ENCODE peak calls at places on chromosomes 2 and 18, in eight cellular contexts. T is upper lobe of right lung; G is cardiac muscle cell; O is CD4-positive, CD25-positive, alpha-beta regulatory T cell; E is H9; L is small intestine; W is left lung; V is gastrocnemius medialis. H is an unnamed sample.

GRCh38 chr2:32946314-32947075 is at the start of gene LTBP1:
- DNase-seq in T (peak; percentile 78), E (peak; percentile 77), W (peak; percentile 90), O (peak; percentile 30), V (peak; percentile 61), L (peak; percentile 70), G (peak; percentile 90), H (peak; percentile 81)

GRCh38 chr2:198383392-198383791 is 579.0 kb downstream of the PLCL1 start:
- DNase-seq in W (no peak), V (no peak), G (no peak), T (no peak), E (no peak), L (no peak), O (no peak), H (no peak)

GRCh38 chr2:17543848-17544645 is 3.6 kb downstream of the VSNL1 start:
- DNase-seq in T (no peak), W (no peak), G (no peak), L (no peak), V (no peak), O (no peak), E (peak; percentile 42), H (no peak)

GRCh38 chr2:231933916-231934401 is 7.8 kb upstream of the NPPC start:
- DNase-seq in O (no peak), G (no peak), W (peak; percentile 77), E (no peak), V (no peak), L (no peak), T (no peak), H (no peak)

GRCh38 chr2:198162276-198162675 is 357.9 kb downstream of the PLCL1 start:
- DNase-seq in O (no peak), L (no peak), G (no peak), E (no peak), T (no peak), W (no peak), V (no peak), H (no peak)

GRCh38 chr2:449246-450067 is 161.6 kb upstream of the ALKAL2 start:
- DNase-seq in W (no peak), V (no peak), L (no peak), T (no peak), O (no peak), G (no peak), E (peak; percentile 38), H (no peak)

GRCh38 chr2:10323535-10323934 is 20.8 kb downstream of the HPCAL1 start:
- DNase-seq in W (no peak), E (no peak), L (no peak), V (no peak), T (no peak), O (no peak), G (no peak), H (no peak)

GRCh38 chr2:172461591-172462392 is 34.4 kb downstream of the ITGA6 start:
- DNase-seq in O (peak; percentile 76), L (peak; percentile 79), V (peak; percentile 24), G (peak; percentile 73), T (peak; percentile 86), W (peak; percentile 91), E (peak; percentile 85), H (peak; percentile 86)

GRCh38 chr2:143128681-143129580 is at the start of gene ARHGAP15:
- DNase-seq in W (peak; percentile 69), V (no peak), E (no peak), O (peak; percentile 87), T (no peak), L (peak; percentile 67), G (no peak), H (no peak)

GRCh38 chr2:25479761-25480160 is 138.0 kb upstream of the DNMT3A start:
- DNase-seq in T (no peak), G (peak; percentile 23), O (no peak), E (no peak), W (no peak), L (no peak), V (no peak), H (no peak)

GRCh38 chr2:215355801-215356200 is 43.9 kb downstream of the ATIC start:
- DNase-seq in G (no peak), T (no peak), O (no peak), W (no peak), E (no peak), V (no peak), L (no peak), H (no peak)

GRCh38 chr2:165725421-165725820 is 68.6 kb downstream of the GALNT3 start:
- DNase-seq in T (no peak), O (no peak), L (no peak), W (no peak), E (no peak), V (no peak), G (no peak), H (no peak)

GRCh38 chr2:237199082-237199481 is 113.4 kb downstream of the COPS8 start:
- DNase-seq in G (no peak), L (no peak), W (no peak), O (no peak), E (no peak), T (no peak), V (no peak), H (no peak)

GRCh38 chr2:47559079-47559684 is 156.2 kb downstream of the MSH2 start:
- DNase-seq in V (no peak), E (no peak), L (no peak), G (no peak), T (no peak), O (no peak), W (no peak), H (no peak)

GRCh38 chr2:236731767-236732580 is 162.3 kb downstream of the ACKR3 start:
- DNase-seq in E (no peak), W (no peak), O (no peak), T (no peak), L (no peak), V (peak; percentile 85), G (no peak), H (peak; percentile 79)

GRCh38 chr2:219628986-219629901 is 1.8 kb downstream of the SLC4A3 start:
- DNase-seq in O (no peak), W (peak; percentile 51), G (no peak), T (no peak), V (no peak), L (no peak), E (no peak), H (no peak)

GRCh38 chr2:19899853-19900525 is 1.8 kb downstream of the TTC32 start:
- DNase-seq in W (no peak), E (no peak), T (no peak), G (no peak), O (peak; percentile 53), L (peak; percentile 32), V (no peak), H (no peak)

GRCh38 chr2:43083278-43083677 is 143.1 kb downstream of the ZFP36L2 start:
- DNase-seq in T (no peak), V (no peak), L (no peak), E (no peak), W (peak; percentile 50), G (no peak), O (no peak), H (peak; percentile 57)

GRCh38 chr2:227402959-227403358 is 15.2 kb upstream of the SCYGR1 start:
- DNase-seq in O (no peak), W (no peak), L (no peak), E (no peak), T (no peak), G (no peak), V (no peak), H (no peak)

GRCh38 chr18:22451796-22452195 is 34.1 kb upstream of the CTAGE1 start:
- DNase-seq in W (no peak), O (no peak), T (no peak), V (no peak), E (peak; percentile 76), G (peak; percentile 56), L (no peak), H (no peak)

GRCh38 chr2:64399521-64399920 is 54.4 kb upstream of the LGALSL start:
- DNase-seq in O (no peak), V (no peak), L (no peak), E (no peak), G (no peak), W (no peak), T (no peak), H (no peak)

GRCh38 chr2:55425449-55425848 is 5.8 kb upstream of the CCDC88A start:
- DNase-seq in E (no peak), T (no peak), V (no peak), O (no peak), G (no peak), L (peak; percentile 20), W (no peak), H (no peak)

GRCh38 chr2:155810411-155810810 is 522.1 kb downstream of the NR4A2 start:
- DNase-seq in G (no peak), E (no peak), W (no peak), O (no peak), T (no peak), V (no peak), L (no peak), H (no peak)

DNA sequence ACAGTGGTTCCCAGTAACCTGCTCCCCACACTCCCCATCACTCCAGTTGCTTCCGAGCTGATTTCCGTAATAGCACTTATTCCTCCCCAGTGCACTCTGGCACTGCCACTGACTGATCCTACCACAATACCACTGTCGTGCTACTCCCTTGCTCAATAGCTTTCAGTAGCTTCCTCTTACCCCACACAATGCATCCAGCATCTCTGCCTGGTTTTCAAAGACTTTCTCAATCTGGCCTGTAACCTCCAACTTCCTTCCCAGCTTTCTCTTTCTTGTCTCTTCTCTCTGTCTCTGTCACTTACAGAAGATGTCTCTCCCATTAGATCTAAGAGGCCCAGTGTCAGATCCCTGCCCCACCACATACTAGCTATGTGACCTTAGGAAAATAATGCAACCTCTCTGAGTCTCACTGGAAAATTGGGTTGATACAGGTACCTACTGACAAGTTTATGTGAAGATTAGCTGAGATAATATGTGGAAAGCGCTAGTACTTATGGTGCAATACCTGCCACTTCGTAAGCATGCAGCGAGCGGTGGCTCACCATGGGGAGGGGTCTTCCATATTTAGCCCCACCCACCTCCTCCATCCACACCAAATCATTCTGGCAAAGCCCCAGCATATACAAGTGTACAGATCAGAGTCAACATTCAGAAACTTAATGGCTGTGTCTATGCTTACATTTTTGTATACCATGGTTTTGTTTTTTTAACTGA is 36.7 kb downstream of the SFXN5 start:
- DNase-seq in E (no peak), W (no peak), O (no peak), L (no peak), G (no peak), T (no peak), V (no peak), H (no peak)
- H3K4me1 ChIP-seq in E (no peaks in the 10 kb centered on the region), W (no peaks in the 10 kb centered on the region), O (no peaks in the 10 kb centered on the region), L (peaks cover 6% of the 10 kb centered on the region), G (no peaks in the 10 kb centered on the region), T (no peaks in the 10 kb centered on the region), V (no peaks in the 10 kb centered on the region), H (no peaks in the 10 kb centered on the region)

GRCh38 chr18:9782073-9782857 is 74.2 kb downstream of the RAB31 start:
- DNase-seq in W (no peak), L (peak; percentile 33), T (no peak), V (no peak), G (no peak), O (no peak), E (no peak), H (no peak)
- H3K27ac ChIP-seq in W (no peak overlapping the region), L (peak overlapping the region; percentile 57), T (peak overlapping the region; percentile 38), V (no peak overlapping the region), G (no peak overlapping the region), O (no peak overlapping the region), E (no peak overlapping the region), H (peak overlapping the region; percentile 97)

GRCh38 chr2:112811841-112812306 is 24.7 kb downstream of the IL1B start:
- DNase-seq in T (no peak), E (no peak), G (no peak), W (no peak), O (no peak), V (no peak), L (peak; percentile 70), H (no peak)
- H3K4me1 ChIP-seq in T (peaks cover 8% of the 10 kb centered on the region), E (peaks cover 10% of the 10 kb centered on the region), G (no peaks in the 10 kb centered on the region), W (no peaks in the 10 kb centered on the region), O (peaks cover 8% of the 10 kb centered on the region), V (peaks cover 6% of the 10 kb centered on the region), L (no peaks in the 10 kb centered on the region), H (no peaks in the 10 kb centered on the region)

GRCh38 chr18:13217971-13218375 is 587 bp upstream of the LDLRAD4 start:
- DNase-seq in O (peak; percentile 14), W (peak; percentile 82), G (no peak), V (no peak), E (no peak), T (peak; percentile 74), L (peak; percentile 14), H (peak; percentile 70)
- H3K27ac ChIP-seq in O (peak overlapping the region; percentile 33), W (peak overlapping the region; percentile 65), G (no peak overlapping the region), V (peak overlapping the region; percentile 82), E (no peak overlapping the region), T (peak overlapping the region; percentile 76), L (peak overlapping the region; percentile 73), H (peak overlapping the region; percentile 61)

H was measured in aorta.